ENCODE peak calls at places on chromosomes 1 and 21, in seven cellular contexts. One of them, this sample, is unnamed.
A peak's percentile ranks its signal among the peaks of the same experiment; 100 is the strongest.

GRCh38 chr1:206631085-206631509 is 4.2 kb upstream of the DYRK3 start:
- DNase-seq in fibroblast of lung: peak; percentile 80
- DNase-seq in ovary: peak; percentile 69
- DNase-seq in fibroblast of mammary gland: peak; percentile 96
- DNase-seq in Calu3: peak; percentile 67
- DNase-seq in dorsolateral prefrontal cortex: no peak
- DNase-seq in bronchial epithelial cell: peak; percentile 72
- DNase-seq in this sample: peak; percentile 76

GRCh38 chr1:234603221-234604204 is 6.5 kb downstream of the IRF2BP2 start:
- DNase-seq in fibroblast of lung: peak; percentile 73
- DNase-seq in ovary: no peak
- DNase-seq in fibroblast of mammary gland: peak; percentile 65
- DNase-seq in Calu3: no peak
- DNase-seq in dorsolateral prefrontal cortex: no peak
- DNase-seq in bronchial epithelial cell: no peak
- DNase-seq in this sample: peak; percentile 56

GRCh38 chr1:58116284-58116683 is 430.2 kb downstream of the OMA1 start:
- DNase-seq in fibroblast of lung: no peak
- DNase-seq in ovary: no peak
- DNase-seq in fibroblast of mammary gland: no peak
- DNase-seq in Calu3: no peak
- DNase-seq in dorsolateral prefrontal cortex: no peak
- DNase-seq in bronchial epithelial cell: peak; percentile 35
- DNase-seq in this sample: no peak

GRCh38 chr1:212794561-212795014 is 2.9 kb downstream of the TATDN3 start:
- DNase-seq in fibroblast of lung: no peak
- DNase-seq in ovary: no peak
- DNase-seq in fibroblast of mammary gland: no peak
- DNase-seq in Calu3: no peak
- DNase-seq in dorsolateral prefrontal cortex: no peak
- DNase-seq in bronchial epithelial cell: no peak
- DNase-seq in this sample: no peak

GRCh38 chr1:219924348-219924747 is 4.0 kb downstream of the SLC30A10 start:
- DNase-seq in fibroblast of lung: no peak
- DNase-seq in ovary: no peak
- DNase-seq in fibroblast of mammary gland: no peak
- DNase-seq in Calu3: no peak
- DNase-seq in dorsolateral prefrontal cortex: no peak
- DNase-seq in bronchial epithelial cell: no peak
- DNase-seq in this sample: no peak

GRCh38 chr1:212477680-212478466 is 45.2 kb downstream of the NENF start:
- DNase-seq in fibroblast of lung: no peak
- DNase-seq in ovary: no peak
- DNase-seq in fibroblast of mammary gland: no peak
- DNase-seq in Calu3: peak; percentile 36
- DNase-seq in dorsolateral prefrontal cortex: no peak
- DNase-seq in bronchial epithelial cell: peak; percentile 51
- DNase-seq in this sample: no peak

GRCh38 chr1:201724039-201724759 is 104.8 kb upstream of the IPO9 start:
- DNase-seq in fibroblast of lung: no peak
- DNase-seq in ovary: no peak
- DNase-seq in fibroblast of mammary gland: no peak
- DNase-seq in Calu3: no peak
- DNase-seq in dorsolateral prefrontal cortex: peak; percentile 22
- DNase-seq in bronchial epithelial cell: no peak
- DNase-seq in this sample: no peak

GRCh38 chr1:204087893-204088528 is 15.1 kb downstream of the SOX13 start:
- DNase-seq in fibroblast of lung: no peak
- DNase-seq in ovary: peak; percentile 52
- DNase-seq in fibroblast of mammary gland: no peak
- DNase-seq in Calu3: no peak
- DNase-seq in dorsolateral prefrontal cortex: no peak
- DNase-seq in bronchial epithelial cell: no peak
- DNase-seq in this sample: peak; percentile 35

GRCh38 chr1:180560868-180561600 is 2.3 kb downstream of the OVAAL start:
- DNase-seq in fibroblast of lung: peak; percentile 86
- DNase-seq in ovary: no peak
- DNase-seq in fibroblast of mammary gland: no peak
- DNase-seq in Calu3: no peak
- DNase-seq in dorsolateral prefrontal cortex: no peak
- DNase-seq in bronchial epithelial cell: no peak
- DNase-seq in this sample: no peak

GRCh38 chr1:34231441-34231840 is 54.7 kb downstream of the C1orf94 start:
- DNase-seq in fibroblast of lung: no peak
- DNase-seq in ovary: no peak
- DNase-seq in fibroblast of mammary gland: no peak
- DNase-seq in Calu3: no peak
- DNase-seq in dorsolateral prefrontal cortex: no peak
- DNase-seq in bronchial epithelial cell: no peak
- DNase-seq in this sample: no peak

GRCh38 chr1:38028105-38028591 is 15.6 kb downstream of the UTP11 start:
- DNase-seq in fibroblast of lung: no peak
- DNase-seq in ovary: no peak
- DNase-seq in fibroblast of mammary gland: peak; percentile 34
- DNase-seq in Calu3: no peak
- DNase-seq in dorsolateral prefrontal cortex: no peak
- DNase-seq in bronchial epithelial cell: peak; percentile 87
- DNase-seq in this sample: peak; percentile 66

GRCh38 chr1:198153804-198154203 is 3.0 kb upstream of the NEK7 start:
- DNase-seq in fibroblast of lung: peak; percentile 89
- DNase-seq in ovary: no peak
- DNase-seq in fibroblast of mammary gland: no peak
- DNase-seq in Calu3: no peak
- DNase-seq in dorsolateral prefrontal cortex: no peak
- DNase-seq in bronchial epithelial cell: no peak
- DNase-seq in this sample: no peak

GRCh38 chr1:115838426-115838804 is 2.5 kb downstream of the NHLH2 start:
- DNase-seq in fibroblast of lung: no peak
- DNase-seq in ovary: no peak
- DNase-seq in fibroblast of mammary gland: no peak
- DNase-seq in Calu3: no peak
- DNase-seq in dorsolateral prefrontal cortex: no peak
- DNase-seq in bronchial epithelial cell: no peak
- DNase-seq in this sample: no peak

GRCh38 chr21:41766883-41767605 is at the start of gene RIPK4:
- DNase-seq in fibroblast of lung: peak; percentile 36
- DNase-seq in ovary: no peak
- DNase-seq in fibroblast of mammary gland: no peak
- DNase-seq in Calu3: peak; percentile 83
- DNase-seq in dorsolateral prefrontal cortex: no peak
- DNase-seq in bronchial epithelial cell: peak; percentile 80
- DNase-seq in this sample: peak; percentile 87

GRCh38 chr1:237931631-237932030 is 40.9 kb upstream of the ZP4 start:
- DNase-seq in fibroblast of lung: no peak
- DNase-seq in ovary: no peak
- DNase-seq in fibroblast of mammary gland: no peak
- DNase-seq in Calu3: no peak
- DNase-seq in dorsolateral prefrontal cortex: no peak
- DNase-seq in bronchial epithelial cell: no peak
- DNase-seq in this sample: no peak

GRCh38 chr1:203512830-203513578 is 19.1 kb downstream of the OPTC start:
- DNase-seq in fibroblast of lung: peak; percentile 97
- DNase-seq in ovary: peak; percentile 35
- DNase-seq in fibroblast of mammary gland: peak; percentile 94
- DNase-seq in Calu3: peak; percentile 77
- DNase-seq in dorsolateral prefrontal cortex: no peak
- DNase-seq in bronchial epithelial cell: peak; percentile 91
- DNase-seq in this sample: peak; percentile 96

GRCh38 chr1:12114916-12115315 is 51.8 kb downstream of the TNFRSF8 start:
- DNase-seq in fibroblast of lung: no peak
- DNase-seq in ovary: no peak
- DNase-seq in fibroblast of mammary gland: no peak
- DNase-seq in Calu3: no peak
- DNase-seq in dorsolateral prefrontal cortex: no peak
- DNase-seq in bronchial epithelial cell: no peak
- DNase-seq in this sample: no peak

GRCh38 chr1:83905315-83905907 is 93.5 kb downstream of the TTLL7 start:
- DNase-seq in fibroblast of lung: no peak
- DNase-seq in ovary: no peak
- DNase-seq in fibroblast of mammary gland: peak; percentile 29
- DNase-seq in Calu3: peak; percentile 18
- DNase-seq in dorsolateral prefrontal cortex: no peak
- DNase-seq in bronchial epithelial cell: peak; percentile 26
- DNase-seq in this sample: peak; percentile 38

GRCh38 chr1:32830092-32830852 is 12.8 kb downstream of the S100PBP start:
- DNase-seq in fibroblast of lung: no peak
- DNase-seq in ovary: no peak
- DNase-seq in fibroblast of mammary gland: no peak
- DNase-seq in Calu3: no peak
- DNase-seq in dorsolateral prefrontal cortex: no peak
- DNase-seq in bronchial epithelial cell: no peak
- DNase-seq in this sample: no peak

GRCh38 chr1:32831878-32832277 is 14.4 kb downstream of the S100PBP start:
- DNase-seq in fibroblast of lung: no peak
- DNase-seq in ovary: no peak
- DNase-seq in fibroblast of mammary gland: no peak
- DNase-seq in Calu3: no peak
- DNase-seq in dorsolateral prefrontal cortex: no peak
- DNase-seq in bronchial epithelial cell: no peak
- DNase-seq in this sample: no peak

GRCh38 chr1:32825181-32825580 is 7.7 kb downstream of the S100PBP start:
- DNase-seq in fibroblast of lung: no peak
- DNase-seq in ovary: no peak
- DNase-seq in fibroblast of mammary gland: no peak
- DNase-seq in Calu3: no peak
- DNase-seq in dorsolateral prefrontal cortex: no peak
- DNase-seq in bronchial epithelial cell: no peak
- DNase-seq in this sample: no peak

DNA sequence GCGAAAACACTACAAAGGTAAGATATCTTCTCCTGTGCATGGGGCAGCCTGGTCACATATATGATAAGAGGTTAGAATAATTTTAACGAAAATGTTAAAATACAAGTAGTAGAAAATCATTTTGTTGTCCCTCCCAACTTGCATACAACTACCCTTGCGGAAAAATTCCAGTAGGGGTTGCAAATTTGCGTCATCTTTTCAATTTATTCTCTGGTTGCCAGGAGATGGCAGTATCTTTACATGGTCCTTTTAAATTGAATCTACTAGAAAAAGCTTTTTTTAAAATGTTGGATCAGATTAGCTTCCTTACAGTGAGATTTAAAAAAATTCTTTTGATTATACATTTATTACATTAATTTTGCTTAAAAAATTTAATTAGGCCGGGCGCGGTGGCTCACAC is 10.9 kb downstream of the S100PBP start:
- DNase-seq in fibroblast of lung: peak; percentile 11
- DNase-seq in ovary: no peak
- DNase-seq in fibroblast of mammary gland: no peak
- DNase-seq in Calu3: no peak
- DNase-seq in dorsolateral prefrontal cortex: no peak
- DNase-seq in bronchial epithelial cell: no peak
- DNase-seq in this sample: no peak
- TF ChIP-seq CTCF in fibroblast of lung: no peak
- TF ChIP-seq CTCF in ovary: no peak
- TF ChIP-seq CTCF in fibroblast of mammary gland: no peak
- TF ChIP-seq CTCF in Calu3: peak; percentile 16
- TF ChIP-seq CTCF in dorsolateral prefrontal cortex: peak; percentile 39
- TF ChIP-seq CTCF in bronchial epithelial cell: no peak
- TF ChIP-seq CTCF in this sample: peak; percentile 25

GRCh38 chr1:225652726-225653462 is at the start of gene ENAH:
- DNase-seq in fibroblast of lung: peak; percentile 80
- DNase-seq in ovary: peak; percentile 87
- DNase-seq in fibroblast of mammary gland: peak; percentile 66
- DNase-seq in Calu3: peak; percentile 87
- DNase-seq in dorsolateral prefrontal cortex: peak; percentile 51
- DNase-seq in bronchial epithelial cell: peak; percentile 29
- DNase-seq in this sample: peak; percentile 93

GRCh38 chr1:225654277-225654597 is 1.3 kb upstream of the ENAH start:
- DNase-seq in fibroblast of lung: no peak
- DNase-seq in ovary: no peak
- DNase-seq in fibroblast of mammary gland: no peak
- DNase-seq in Calu3: no peak
- DNase-seq in dorsolateral prefrontal cortex: no peak
- DNase-seq in bronchial epithelial cell: no peak
- DNase-seq in this sample: peak; percentile 47

GRCh38 chr1:225654688-225655508 is 2.0 kb upstream of the ENAH start:
- DNase-seq in fibroblast of lung: no peak
- DNase-seq in ovary: no peak
- DNase-seq in fibroblast of mammary gland: no peak
- DNase-seq in Calu3: no peak
- DNase-seq in dorsolateral prefrontal cortex: no peak
- DNase-seq in bronchial epithelial cell: no peak
- DNase-seq in this sample: no peak

GRCh38 chr1:225651872-225652725 is 824 bp downstream of the ENAH start:
- DNase-seq in fibroblast of lung: peak; percentile 55
- DNase-seq in ovary: no peak
- DNase-seq in fibroblast of mammary gland: peak; percentile 41
- DNase-seq in Calu3: peak; percentile 44
- DNase-seq in dorsolateral prefrontal cortex: no peak
- DNase-seq in bronchial epithelial cell: peak; percentile 23
- DNase-seq in this sample: peak; percentile 72

GRCh38 chr1:225653463-225654276 is 747 bp upstream of the ENAH start:
- DNase-seq in fibroblast of lung: peak; percentile 82
- DNase-seq in ovary: peak; percentile 75
- DNase-seq in fibroblast of mammary gland: peak; percentile 72
- DNase-seq in Calu3: peak; percentile 57
- DNase-seq in dorsolateral prefrontal cortex: peak; percentile 63
- DNase-seq in bronchial epithelial cell: peak; percentile 58
- DNase-seq in this sample: peak; percentile 84
- TF ChIP-seq CTCF in fibroblast of lung: no peak
- TF ChIP-seq CTCF in ovary: no peak
- TF ChIP-seq CTCF in fibroblast of mammary gland: no peak
- TF ChIP-seq CTCF in Calu3: no peak
- TF ChIP-seq CTCF in dorsolateral prefrontal cortex: no peak
- TF ChIP-seq CTCF in bronchial epithelial cell: no peak
- TF ChIP-seq CTCF in this sample: no peak

GRCh38 chr1:67536957-67537646 is 106.9 kb upstream of the SERBP1 start:
- DNase-seq in fibroblast of lung: peak; percentile 9
- DNase-seq in ovary: no peak
- DNase-seq in fibroblast of mammary gland: no peak
- DNase-seq in Calu3: no peak
- DNase-seq in dorsolateral prefrontal cortex: no peak
- DNase-seq in bronchial epithelial cell: no peak
- DNase-seq in this sample: no peak

GRCh38 chr1:67537647-67538018 is 107.4 kb upstream of the SERBP1 start:
- DNase-seq in fibroblast of lung: no peak
- DNase-seq in ovary: no peak
- DNase-seq in fibroblast of mammary gland: no peak
- DNase-seq in Calu3: no peak
- DNase-seq in dorsolateral prefrontal cortex: no peak
- DNase-seq in bronchial epithelial cell: no peak
- DNase-seq in this sample: no peak

GRCh38 chr1:67532452-67533216 is 102.4 kb upstream of the SERBP1 start:
- DNase-seq in fibroblast of lung: peak; percentile 84
- DNase-seq in ovary: peak; percentile 36
- DNase-seq in fibroblast of mammary gland: peak; percentile 87
- DNase-seq in Calu3: peak; percentile 40
- DNase-seq in dorsolateral prefrontal cortex: peak; percentile 34
- DNase-seq in bronchial epithelial cell: peak; percentile 90
- DNase-seq in this sample: peak; percentile 76

GRCh38 chr1:67534627-67535065 is 104.4 kb upstream of the SERBP1 start:
- DNase-seq in fibroblast of lung: peak; percentile 73
- DNase-seq in ovary: no peak
- DNase-seq in fibroblast of mammary gland: peak; percentile 41
- DNase-seq in Calu3: no peak
- DNase-seq in dorsolateral prefrontal cortex: no peak
- DNase-seq in bronchial epithelial cell: peak; percentile 42
- DNase-seq in this sample: no peak

GRCh38 chr1:67535474-67535873 is 105.3 kb upstream of the SERBP1 start:
- DNase-seq in fibroblast of lung: peak; percentile 82
- DNase-seq in ovary: peak; percentile 75
- DNase-seq in fibroblast of mammary gland: peak; percentile 85
- DNase-seq in Calu3: peak; percentile 89
- DNase-seq in dorsolateral prefrontal cortex: peak; percentile 53
- DNase-seq in bronchial epithelial cell: peak; percentile 90
- DNase-seq in this sample: peak; percentile 85
- TF ChIP-seq CTCF in fibroblast of lung: peak; percentile 99
- TF ChIP-seq CTCF in ovary: peak; percentile 80
- TF ChIP-seq CTCF in fibroblast of mammary gland: peak; percentile 100
- TF ChIP-seq CTCF in Calu3: peak; percentile 83
- TF ChIP-seq CTCF in dorsolateral prefrontal cortex: peak; percentile 81
- TF ChIP-seq CTCF in bronchial epithelial cell: peak; percentile 97
- TF ChIP-seq CTCF in this sample: peak; percentile 95

GRCh38 chr1:18486195-18486594 is 5.5 kb downstream of the KLHDC7A start:
- DNase-seq in fibroblast of lung: no peak
- DNase-seq in ovary: no peak
- DNase-seq in fibroblast of mammary gland: no peak
- DNase-seq in Calu3: peak; percentile 22
- DNase-seq in dorsolateral prefrontal cortex: no peak
- DNase-seq in bronchial epithelial cell: no peak
- DNase-seq in this sample: no peak
- TF ChIP-seq CTCF in fibroblast of lung: no peak
- TF ChIP-seq CTCF in ovary: no peak
- TF ChIP-seq CTCF in fibroblast of mammary gland: no peak
- TF ChIP-seq CTCF in Calu3: no peak
- TF ChIP-seq CTCF in dorsolateral prefrontal cortex: no peak
- TF ChIP-seq CTCF in bronchial epithelial cell: no peak
- TF ChIP-seq CTCF in this sample: no peak